ENCODE peak calls at places on chromosomes 2 and 18, in five cellular contexts. One of them, this sample, is unnamed.

GRCh38 chr2:173934895-173935294 is 30.3 kb downstream of the SP3 start:
- DNase-seq in A549: no peak
- DNase-seq in T-helper 1 cell: no peak
- DNase-seq in activated CD8-positive, alpha-beta memory T cell treated with anti-CD3 and anti-CD28 coated beads, Interleukin-2, amount 50 U/mL, for 48 hours: no peak
- DNase-seq in GM10248: no peak
- DNase-seq in this sample: no peak

GRCh38 chr2:20468549-20469500 is 22.0 kb downstream of the RHOB start:
- DNase-seq in activated CD8-positive, alpha-beta memory T cell treated with anti-CD3 and anti-CD28 coated beads, Interleukin-2, amount 50 U/mL, for 48 hours: peak
- DNase-seq in T-helper 1 cell: no peak
- DNase-seq in A549: no peak
- DNase-seq in GM10248: no peak
- DNase-seq in this sample: no peak

GRCh38 chr2:1743396-1744150 is 742 bp downstream of the PXDN start:
- DNase-seq in T-helper 1 cell: no peak
- DNase-seq in activated CD8-positive, alpha-beta memory T cell treated with anti-CD3 and anti-CD28 coated beads, Interleukin-2, amount 50 U/mL, for 48 hours: peak
- DNase-seq in A549: no peak
- DNase-seq in GM10248: no peak
- DNase-seq in this sample: no peak

GRCh38 chr18:63783394-63783793 is 8.2 kb downstream of the SERPINB7 start:
- DNase-seq in A549: no peak
- DNase-seq in T-helper 1 cell: no peak
- DNase-seq in activated CD8-positive, alpha-beta memory T cell treated with anti-CD3 and anti-CD28 coated beads, Interleukin-2, amount 50 U/mL, for 48 hours: no peak
- DNase-seq in GM10248: peak
- DNase-seq in this sample: peak

GRCh38 chr2:10733584-10733958 is 12.1 kb downstream of the ATP6V1C2 start:
- DNase-seq in activated CD8-positive, alpha-beta memory T cell treated with anti-CD3 and anti-CD28 coated beads, Interleukin-2, amount 50 U/mL, for 48 hours: no peak
- DNase-seq in GM10248: no peak
- DNase-seq in T-helper 1 cell: no peak
- DNase-seq in A549: no peak
- DNase-seq in this sample: no peak

GRCh38 chr2:105800036-105800755 is 55.5 kb downstream of the NCK2 start:
- DNase-seq in T-helper 1 cell: no peak
- DNase-seq in activated CD8-positive, alpha-beta memory T cell treated with anti-CD3 and anti-CD28 coated beads, Interleukin-2, amount 50 U/mL, for 48 hours: peak
- DNase-seq in GM10248: no peak
- DNase-seq in A549: no peak
- DNase-seq in this sample: no peak

GRCh38 chr2:159706385-159706980 is 5.8 kb upstream of the MARCHF7 start:
- DNase-seq in T-helper 1 cell: no peak
- DNase-seq in A549: no peak
- DNase-seq in GM10248: no peak
- DNase-seq in activated CD8-positive, alpha-beta memory T cell treated with anti-CD3 and anti-CD28 coated beads, Interleukin-2, amount 50 U/mL, for 48 hours: no peak
- DNase-seq in this sample: no peak

GRCh38 chr18:68699043-68699442 is 15.9 kb downstream of the TMX3 start:
- DNase-seq in A549: no peak
- DNase-seq in activated CD8-positive, alpha-beta memory T cell treated with anti-CD3 and anti-CD28 coated beads, Interleukin-2, amount 50 U/mL, for 48 hours: no peak
- DNase-seq in GM10248: no peak
- DNase-seq in T-helper 1 cell: no peak
- DNase-seq in this sample: no peak

GRCh38 chr2:15938803-15939555 is 1.4 kb upstream of the MYCN start:
- DNase-seq in T-helper 1 cell: no peak
- DNase-seq in GM10248: no peak
- DNase-seq in A549: no peak
- DNase-seq in activated CD8-positive, alpha-beta memory T cell treated with anti-CD3 and anti-CD28 coated beads, Interleukin-2, amount 50 U/mL, for 48 hours: no peak
- DNase-seq in this sample: no peak

GRCh38 chr2:101578671-101579070 is 103.8 kb upstream of the RFX8 start:
- DNase-seq in A549: no peak
- DNase-seq in T-helper 1 cell: no peak
- DNase-seq in GM10248: no peak
- DNase-seq in activated CD8-positive, alpha-beta memory T cell treated with anti-CD3 and anti-CD28 coated beads, Interleukin-2, amount 50 U/mL, for 48 hours: no peak
- DNase-seq in this sample: no peak

GRCh38 chr2:70887550-70888229 is 48.0 kb upstream of the ATP6V1B1 start:
- DNase-seq in T-helper 1 cell: no peak
- DNase-seq in GM10248: peak
- DNase-seq in activated CD8-positive, alpha-beta memory T cell treated with anti-CD3 and anti-CD28 coated beads, Interleukin-2, amount 50 U/mL, for 48 hours: peak
- DNase-seq in A549: peak
- DNase-seq in this sample: no peak

GRCh38 chr2:225765845-225766244 is 366.3 kb downstream of the NYAP2 start:
- DNase-seq in GM10248: no peak
- DNase-seq in T-helper 1 cell: no peak
- DNase-seq in activated CD8-positive, alpha-beta memory T cell treated with anti-CD3 and anti-CD28 coated beads, Interleukin-2, amount 50 U/mL, for 48 hours: no peak
- DNase-seq in A549: no peak
- DNase-seq in this sample: no peak

GRCh38 chr2:33529771-33530481 is 53.5 kb downstream of the RASGRP3 start:
- DNase-seq in T-helper 1 cell: no peak
- DNase-seq in A549: peak
- DNase-seq in activated CD8-positive, alpha-beta memory T cell treated with anti-CD3 and anti-CD28 coated beads, Interleukin-2, amount 50 U/mL, for 48 hours: no peak
- DNase-seq in GM10248: no peak
- DNase-seq in this sample: no peak

GRCh38 chr2:215982465-215982875 is 30.9 kb downstream of the MREG start:
- DNase-seq in A549: peak
- DNase-seq in T-helper 1 cell: no peak
- DNase-seq in activated CD8-positive, alpha-beta memory T cell treated with anti-CD3 and anti-CD28 coated beads, Interleukin-2, amount 50 U/mL, for 48 hours: no peak
- DNase-seq in GM10248: no peak
- DNase-seq in this sample: peak

GRCh38 chr2:53314718-53315117 is 452.9 kb upstream of the CHAC2 start:
- DNase-seq in A549: no peak
- DNase-seq in T-helper 1 cell: no peak
- DNase-seq in activated CD8-positive, alpha-beta memory T cell treated with anti-CD3 and anti-CD28 coated beads, Interleukin-2, amount 50 U/mL, for 48 hours: no peak
- DNase-seq in GM10248: no peak
- DNase-seq in this sample: no peak

GRCh38 chr2:54279385-54279784 is 23.4 kb upstream of the TSPYL6 start:
- DNase-seq in GM10248: no peak
- DNase-seq in A549: peak
- DNase-seq in T-helper 1 cell: no peak
- DNase-seq in activated CD8-positive, alpha-beta memory T cell treated with anti-CD3 and anti-CD28 coated beads, Interleukin-2, amount 50 U/mL, for 48 hours: no peak
- DNase-seq in this sample: peak

GRCh38 chr18:55651236-55651635 is 63.2 kb upstream of the TCF4 start:
- DNase-seq in activated CD8-positive, alpha-beta memory T cell treated with anti-CD3 and anti-CD28 coated beads, Interleukin-2, amount 50 U/mL, for 48 hours: no peak
- DNase-seq in GM10248: no peak
- DNase-seq in T-helper 1 cell: no peak
- DNase-seq in A549: no peak
- DNase-seq in this sample: no peak

GRCh38 chr18:13279181-13280065 is 60.9 kb downstream of the LDLRAD4 start:
- DNase-seq in GM10248: no peak
- DNase-seq in A549: no peak
- DNase-seq in T-helper 1 cell: no peak
- DNase-seq in activated CD8-positive, alpha-beta memory T cell treated with anti-CD3 and anti-CD28 coated beads, Interleukin-2, amount 50 U/mL, for 48 hours: no peak
- DNase-seq in this sample: no peak

GRCh38 chr2:109213646-109214417 is 84.8 kb downstream of the SH3RF3 start:
- DNase-seq in activated CD8-positive, alpha-beta memory T cell treated with anti-CD3 and anti-CD28 coated beads, Interleukin-2, amount 50 U/mL, for 48 hours: peak
- DNase-seq in A549: no peak
- DNase-seq in GM10248: peak
- DNase-seq in T-helper 1 cell: peak
- DNase-seq in this sample: peak

GRCh38 chr18:34158881-34159690 is 65.6 kb downstream of the NOL4 start:
- DNase-seq in GM10248: peak
- DNase-seq in activated CD8-positive, alpha-beta memory T cell treated with anti-CD3 and anti-CD28 coated beads, Interleukin-2, amount 50 U/mL, for 48 hours: peak
- DNase-seq in A549: no peak
- DNase-seq in T-helper 1 cell: peak
- DNase-seq in this sample: no peak

GRCh38 chr2:183162362-183162761 is 38.1 kb downstream of the NUP35 start:
- DNase-seq in GM10248: no peak
- DNase-seq in activated CD8-positive, alpha-beta memory T cell treated with anti-CD3 and anti-CD28 coated beads, Interleukin-2, amount 50 U/mL, for 48 hours: no peak
- DNase-seq in A549: no peak
- DNase-seq in T-helper 1 cell: no peak
- DNase-seq in this sample: no peak

GRCh38 chr2:177029501-177029900 is 183.1 kb upstream of the HNRNPA3 start:
- DNase-seq in A549: no peak
- DNase-seq in GM10248: no peak
- DNase-seq in activated CD8-positive, alpha-beta memory T cell treated with anti-CD3 and anti-CD28 coated beads, Interleukin-2, amount 50 U/mL, for 48 hours: no peak
- DNase-seq in T-helper 1 cell: no peak
- DNase-seq in this sample: peak

GRCh38 chr2:241154915-241155314 is 4.6 kb downstream of the PPP1R7 start:
- DNase-seq in A549: no peak
- DNase-seq in T-helper 1 cell: no peak
- DNase-seq in activated CD8-positive, alpha-beta memory T cell treated with anti-CD3 and anti-CD28 coated beads, Interleukin-2, amount 50 U/mL, for 48 hours: no peak
- DNase-seq in GM10248: no peak
- DNase-seq in this sample: no peak

GRCh38 chr2:213246665-213247281 is 37.5 kb upstream of the SPAG16 start:
- DNase-seq in T-helper 1 cell: peak
- DNase-seq in GM10248: no peak
- DNase-seq in A549: no peak
- DNase-seq in activated CD8-positive, alpha-beta memory T cell treated with anti-CD3 and anti-CD28 coated beads, Interleukin-2, amount 50 U/mL, for 48 hours: peak
- DNase-seq in this sample: peak

GRCh38 chr2:31216734-31217133 is 581 bp downstream of the CAPN14 start:
- DNase-seq in GM10248: no peak
- DNase-seq in A549: no peak
- DNase-seq in T-helper 1 cell: no peak
- DNase-seq in activated CD8-positive, alpha-beta memory T cell treated with anti-CD3 and anti-CD28 coated beads, Interleukin-2, amount 50 U/mL, for 48 hours: no peak
- DNase-seq in this sample: no peak

GRCh38 chr18:31791817-31792579 is 31.3 kb upstream of the SLC25A52 start:
- DNase-seq in activated CD8-positive, alpha-beta memory T cell treated with anti-CD3 and anti-CD28 coated beads, Interleukin-2, amount 50 U/mL, for 48 hours: no peak
- DNase-seq in T-helper 1 cell: no peak
- DNase-seq in A549: no peak
- DNase-seq in GM10248: peak
- DNase-seq in this sample: no peak

This sample was measured in HT-29.